ENCODE peak calls at places on chromosomes 2 and 18, in nine cellular contexts. N is CD8-positive, alpha-beta T cell; Y is neural crest cell; H is colonic mucosa; T is heart right ventricle; A is fibroblast of the aortic adventitia; L is AG09319; D is NB4; F is coronary artery. P is an unnamed sample.

GRCh38 chr2:84924173-84925106 is 19.0 kb downstream of the TMSB10 start:
- DNase-seq in N (no peak), Y (no peak), H (peak; percentile 67), T (peak; percentile 19), A (peak; percentile 72), L (no peak), D (peak; percentile 57), F (no peak), P (no peak)

GRCh38 chr18:79584491-79585394 is 94.9 kb upstream of the CTDP1 start:
- DNase-seq in N (no peak), Y (no peak), H (no peak), T (no peak), A (no peak), L (no peak), D (no peak), F (peak; percentile 50), P (no peak)

GRCh38 chr2:39649491-39649890 is 16.2 kb upstream of the TMEM178A start:
- DNase-seq in N (no peak), Y (no peak), H (no peak), T (no peak), A (no peak), L (no peak), D (no peak), F (no peak), P (no peak)

GRCh38 chr2:203787954-203788353 is 79.6 kb upstream of the CTLA4 start:
- DNase-seq in N (no peak), Y (no peak), H (no peak), T (no peak), A (peak; percentile 16), L (no peak), D (no peak), F (no peak), P (no peak)

GRCh38 chr2:124961132-124961531 is 936.0 kb downstream of the CNTNAP5 start:
- DNase-seq in N (no peak), Y (no peak), H (no peak), T (no peak), A (no peak), L (no peak), D (no peak), F (no peak), P (no peak)

GRCh38 chr2:160210599-160211138 is 10.6 kb upstream of the ITGB6 start:
- DNase-seq in N (peak; percentile 39), Y (peak; percentile 71), H (peak; percentile 89), T (peak; percentile 42), A (peak; percentile 38), L (no peak), D (peak; percentile 78), F (no peak), P (peak; percentile 64)

GRCh38 chr2:237208373-237209045 is 122.8 kb downstream of the COPS8 start:
- DNase-seq in N (no peak), Y (no peak), H (no peak), T (no peak), A (peak; percentile 98), L (no peak), D (peak; percentile 24), F (peak; percentile 55), P (no peak)

GRCh38 chr2:26988165-26988879 is 17.9 kb downstream of the MAPRE3 start:
- DNase-seq in N (no peak), Y (no peak), H (no peak), T (no peak), A (peak; percentile 82), L (peak; percentile 64), D (peak; percentile 26), F (no peak), P (no peak)

GRCh38 chr18:51568151-51568550 is 370.7 kb upstream of the MEX3C start:
- DNase-seq in N (no peak), Y (no peak), H (no peak), T (no peak), A (no peak), L (no peak), D (no peak), F (no peak), P (no peak)

GRCh38 chr2:9950521-9951271 is 797 bp upstream of the GRHL1 start:
- DNase-seq in N (no peak), Y (peak; percentile 43), H (peak; percentile 32), T (peak; percentile 52), A (no peak), L (no peak), D (no peak), F (no peak), P (peak; percentile 61)

DNA sequence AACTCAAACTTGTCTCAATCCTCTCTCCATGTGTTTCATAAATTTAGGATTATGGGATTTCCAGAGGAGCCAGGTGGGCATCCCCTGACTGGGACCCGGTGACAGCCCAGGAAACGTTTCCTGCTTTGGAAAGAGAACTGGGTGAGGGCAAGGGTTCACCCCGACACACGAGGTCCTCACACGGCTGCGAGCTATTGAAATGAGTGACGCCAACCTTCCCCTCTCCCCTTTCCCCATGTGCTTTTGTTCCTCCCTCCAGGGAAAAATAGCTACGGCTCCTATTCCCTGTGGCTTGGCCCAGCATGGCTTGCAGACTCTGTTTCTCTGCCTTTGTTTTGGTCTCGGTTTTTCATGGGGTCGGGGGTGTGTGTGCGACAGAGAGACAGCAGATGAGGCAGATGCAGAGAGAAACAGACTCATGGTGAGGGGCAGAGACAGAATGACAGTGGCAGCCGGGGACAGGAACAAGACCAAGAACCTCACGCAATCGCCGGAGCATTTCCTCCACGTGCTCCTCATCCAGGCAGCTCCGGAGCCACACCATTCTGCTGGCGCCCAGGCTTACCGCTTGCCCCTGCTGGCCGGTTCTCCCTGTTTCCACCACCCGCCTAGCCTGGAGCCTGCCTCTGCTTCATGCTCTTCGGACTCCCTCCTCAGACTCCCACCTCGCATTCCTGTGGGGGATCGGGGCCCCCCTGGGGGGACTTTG is 238.5 kb downstream of the DYSF start:
- DNase-seq in N (no peak), Y (peak; percentile 26), H (no peak), T (no peak), A (no peak), L (no peak), D (no peak), F (no peak), P (no peak)
- TF ChIP-seq CTCF in N (no peak), Y (no peak), H (no peak), T (no peak), A (no peak), L (no peak), D (no peak), F (no peak), P (no peak)

DNA sequence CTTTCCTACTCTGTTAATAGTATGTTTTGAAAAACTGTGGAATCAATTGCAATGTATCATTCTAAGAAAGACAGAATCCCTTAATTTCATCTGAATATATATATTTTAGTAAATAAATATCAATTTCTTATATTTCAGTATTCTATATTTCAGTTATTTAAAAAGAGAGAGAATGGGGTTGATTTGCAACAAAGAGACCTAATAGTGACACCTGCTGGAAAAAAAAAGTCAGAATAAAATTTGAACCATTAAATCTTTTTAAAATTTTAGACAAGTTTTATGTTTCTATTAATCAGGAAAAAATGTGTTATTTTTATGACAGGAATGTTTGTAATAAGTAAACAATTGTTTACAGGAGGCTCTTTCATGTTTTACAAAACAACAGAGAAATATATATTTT is 20.7 kb upstream of the CCNT2 start:
- DNase-seq in N (no peak), Y (no peak), H (no peak), T (no peak), A (peak; percentile 55), L (no peak), D (peak; percentile 15), F (no peak), P (no peak)
- TF ChIP-seq CTCF in N (peak; percentile 67), Y (peak; percentile 72), H (peak; percentile 18), T (peak; percentile 54), A (peak; percentile 33), L (peak; percentile 20), D (no peak), F (no peak), P (peak; percentile 59)

GRCh38 chr2:99643824-99644787 is 154.3 kb upstream of the REV1 start:
- DNase-seq in N (no peak), Y (no peak), H (no peak), T (no peak), A (peak; percentile 36), L (peak; percentile 34), D (no peak), F (no peak), P (peak; percentile 86)
- TF ChIP-seq CTCF in N (no peak), Y (no peak), H (no peak), T (no peak), A (no peak), L (no peak), D (no peak), F (no peak), P (no peak)

GRCh38 chr18:36372902-36373301 is 75.4 kb downstream of the FHOD3 start:
- DNase-seq in N (no peak), Y (no peak), H (no peak), T (no peak), A (peak; percentile 90), L (peak; percentile 75), D (peak; percentile 25), F (no peak), P (no peak)
- TF ChIP-seq CTCF in N (no peak), Y (no peak), H (no peak), T (peak; percentile 12), A (peak; percentile 43), L (peak; percentile 25), D (no peak), F (no peak), P (no peak)

GRCh38 chr18:9869713-9870430 is 15.9 kb upstream of the TXNDC2 start:
- DNase-seq in N (no peak), Y (no peak), H (peak; percentile 41), T (no peak), A (peak; percentile 95), L (no peak), D (peak; percentile 98), F (no peak), P (peak; percentile 90)

GRCh38 chr18:9867454-9867732 is 18.4 kb upstream of the TXNDC2 start:
- DNase-seq in N (no peak), Y (no peak), H (no peak), T (no peak), A (no peak), L (no peak), D (no peak), F (no peak), P (no peak)

GRCh38 chr18:9870431-9871023 is 15.2 kb upstream of the TXNDC2 start:
- DNase-seq in N (no peak), Y (no peak), H (no peak), T (no peak), A (no peak), L (no peak), D (peak; percentile 51), F (no peak), P (no peak)

GRCh38 chr18:9871244-9871746 is 14.5 kb upstream of the TXNDC2 start:
- DNase-seq in N (no peak), Y (no peak), H (no peak), T (no peak), A (no peak), L (no peak), D (no peak), F (no peak), P (no peak)

DNA sequence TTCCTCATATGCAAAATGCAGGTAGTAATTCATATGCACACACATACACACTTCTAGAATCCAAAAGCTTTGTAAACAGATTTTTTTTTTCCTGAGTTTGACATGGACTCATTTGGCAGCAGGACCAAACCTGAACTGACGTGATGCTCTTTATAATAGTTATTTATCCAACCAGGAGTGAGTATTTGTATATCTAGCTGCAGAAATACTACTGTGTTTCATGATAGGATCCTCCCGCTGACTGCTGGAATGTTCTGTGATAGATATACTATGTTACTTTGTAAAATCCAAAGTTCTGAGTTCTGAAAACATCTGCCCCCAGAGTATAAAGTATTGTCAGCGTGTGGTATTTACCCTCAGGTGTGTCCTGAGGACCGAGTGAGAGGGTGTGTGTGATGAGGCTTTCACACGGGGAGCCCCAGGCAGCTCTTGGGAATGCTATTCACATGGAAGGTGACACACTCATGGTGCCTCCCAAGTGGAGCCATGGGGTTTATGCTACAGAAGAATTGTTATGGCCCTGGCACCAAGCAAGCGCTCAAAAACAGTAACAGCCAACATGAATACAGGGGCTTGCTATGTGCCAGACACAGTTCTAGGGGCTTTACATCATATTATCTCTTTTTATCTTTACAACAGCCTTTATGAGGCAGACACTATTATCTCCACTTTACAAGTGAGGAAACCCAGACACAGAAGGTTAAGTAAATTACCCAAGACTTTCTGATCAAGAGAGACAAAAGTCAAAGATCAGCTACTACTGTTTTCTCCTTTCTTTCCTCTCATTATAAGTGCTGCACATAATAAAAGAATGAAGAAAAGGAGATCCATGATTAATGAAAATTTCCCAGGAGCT is 16.7 kb upstream of the TXNDC2 start:
- DNase-seq in N (no peak), Y (no peak), H (peak; percentile 39), T (no peak), A (no peak), L (no peak), D (no peak), F (no peak), P (no peak)
- TF ChIP-seq CTCF in N (no peak), Y (no peak), H (no peak), T (no peak), A (no peak), L (no peak), D (no peak), F (no peak), P (no peak)

P was measured in adrenal gland.